ENCODE peak calls at places on chromosomes 5 and 9, in ten cellular contexts. I, X, B, J, G, M, U, V, F and Z are unnamed samples.

GRCh38 chr9:38388283-38389223 is 3.9 kb upstream of the ALDH1B1 start:
- DNase-seq in X (no peak), G (no peak), I (no peak), F (no peak), M (peak), V (no peak), B (no peak), J (no peak), U (no peak), Z (no peak)

GRCh38 chr9:76610009-76610352 is 151.0 kb downstream of the GCNT1 start:
- DNase-seq in G (peak), V (no peak), X (peak), M (peak), I (no peak), F (no peak), J (no peak), B (no peak), U (no peak), Z (no peak)

GRCh38 chr5:63961598-63962161 is 565 bp downstream of the HTR1A start:
- DNase-seq in X (no peak), B (no peak), F (no peak), V (no peak), G (peak), U (no peak), M (peak), J (no peak), I (no peak), Z (no peak)

GRCh38 chr5:169350759-169351240 is 49.9 kb upstream of the SLIT3 start:
- DNase-seq in V (peak), M (peak), F (peak), X (no peak), J (no peak), B (no peak), G (peak), U (no peak), I (peak), Z (no peak)

GRCh38 chr9:114377046-114377445 is 10.7 kb downstream of the AKNA start:
- DNase-seq in M (no peak), X (no peak), J (no peak), U (no peak), F (no peak), B (no peak), I (no peak), V (no peak), G (no peak), Z (no peak)

GRCh38 chr5:58127486-58128220 is 332.2 kb downstream of the PLK2 start:
- DNase-seq in I (no peak), J (no peak), G (no peak), X (peak), U (no peak), F (peak), V (no peak), M (no peak), B (peak), Z (no peak)

GRCh38 chr5:1882337-1883119 is at the start of gene IRX4:
- DNase-seq in J (no peak), F (no peak), B (peak), M (peak), G (no peak), X (no peak), V (no peak), U (no peak), I (no peak), Z (no peak)

GRCh38 chr9:128389395-128390149 is 18.4 kb downstream of the URM1 start:
- DNase-seq in U (no peak), V (no peak), I (no peak), J (no peak), B (no peak), X (no peak), F (no peak), G (no peak), M (no peak), Z (no peak)

GRCh38 chr9:127489471-127490115 is 38.3 kb downstream of the LRSAM1 start:
- DNase-seq in F (no peak), X (no peak), U (no peak), M (no peak), J (no peak), I (no peak), V (no peak), G (no peak), B (no peak), Z (no peak)

GRCh38 chr5:1887400-1888360 is 5.0 kb upstream of the IRX4 start:
- DNase-seq in J (no peak), U (no peak), I (no peak), G (no peak), B (no peak), V (no peak), M (no peak), X (no peak), F (no peak), Z (no peak)

GRCh38 chr9:116101516-116101915 is 52.1 kb upstream of the PAPPA start:
- DNase-seq in G (no peak), J (no peak), B (no peak), V (peak), M (peak), I (no peak), F (no peak), U (no peak), X (no peak), Z (no peak)

GRCh38 chr5:56314536-56314935 is 81.4 kb upstream of the ANKRD55 start:
- DNase-seq in U (no peak), B (no peak), G (peak), M (no peak), I (no peak), F (no peak), X (no peak), J (peak), V (peak), Z (no peak)

GRCh38 chr9:105405514-105406131 is 42.2 kb upstream of the FSD1L start:
- DNase-seq in X (no peak), J (peak), U (peak), V (peak), I (no peak), B (no peak), M (no peak), F (no peak), G (no peak), Z (peak)

GRCh38 chr9:4297151-4297794 is 2.6 kb downstream of the GLIS3 start:
- DNase-seq in I (no peak), U (no peak), B (peak), V (peak), G (peak), M (peak), F (peak), J (no peak), X (peak), Z (no peak)

GRCh38 chr5:28217695-28218094 is 1179.3 kb upstream of the CDH9 start:
- DNase-seq in U (no peak), X (no peak), G (no peak), B (no peak), J (no peak), M (no peak), F (no peak), I (no peak), V (no peak), Z (no peak)

GRCh38 chr5:157215143-157215825 is 34.6 kb downstream of the ITK start:
- DNase-seq in G (no peak), F (no peak), U (no peak), J (no peak), V (no peak), M (no peak), I (no peak), X (no peak), B (no peak), Z (peak)

GRCh38 chr5:126519637-126520592 is 75.1 kb downstream of the ALDH7A1 start:
- DNase-seq in I (no peak), J (no peak), B (peak), U (no peak), G (peak), X (no peak), M (peak), F (no peak), V (no peak), Z (no peak)

GRCh38 chr9:89879711-89880110 is 274.9 kb downstream of the GADD45G start:
- DNase-seq in G (no peak), J (no peak), B (no peak), I (no peak), F (no peak), X (peak), U (no peak), M (no peak), V (no peak), Z (no peak)

GRCh38 chr5:51859624-51860023 is 476.4 kb downstream of the ISL1 start:
- DNase-seq in F (no peak), I (no peak), V (no peak), G (no peak), X (no peak), M (no peak), U (no peak), J (no peak), B (no peak), Z (no peak)